ENCODE peak calls at places on chromosomes 7 and 10, in nine cellular contexts. Z is IMR-90, L is Panc1, X is A549, R is psoas muscle, Y is thyroid gland, H is lower lobe of right lung, J is HCT116, G is upper lobe of right lung. K is an unnamed sample.

GRCh38 chr10:88926484-88927249 is 25.9 kb downstream of the ACTA2 start:
- DNase-seq in Z (peak), L (no peak), X (no peak), R (no peak), Y (no peak), H (no peak), J (no peak), G (no peak), K (no peak)

GRCh38 chr7:20513341-20513740 is 102.1 kb upstream of the ABCB5 start:
- DNase-seq in Z (no peak), L (no peak), X (no peak), R (no peak), Y (no peak), H (no peak), J (no peak), G (no peak), K (no peak)

GRCh38 chr7:31922883-31923282 is 147.3 kb downstream of the PDE1C start:
- DNase-seq in Z (no peak), L (no peak), X (no peak), R (no peak), Y (no peak), H (no peak), J (no peak), G (no peak), K (no peak)

GRCh38 chr7:22442187-22442886 is 57.7 kb downstream of the STEAP1B start:
- DNase-seq in Z (no peak), L (no peak), X (no peak), R (no peak), Y (peak), H (peak), J (no peak), G (peak), K (no peak)

GRCh38 chr10:115968236-115968635 is 304.8 kb downstream of the GFRA1 start:
- DNase-seq in Z (no peak), L (no peak), X (no peak), R (no peak), Y (no peak), H (no peak), J (no peak), G (no peak), K (no peak)

GRCh38 chr10:126521354-126521753 is 133.1 kb upstream of the ADAM12 start:
- DNase-seq in Z (no peak), L (peak), X (peak), R (no peak), Y (no peak), H (no peak), J (peak), G (no peak), K (no peak)

GRCh38 chr7:10257438-10257837 is 716.2 kb upstream of the PHF14 start:
- DNase-seq in Z (no peak), L (no peak), X (no peak), R (no peak), Y (no peak), H (no peak), J (no peak), G (no peak), K (no peak)

GRCh38 chr7:120256719-120257118 is 16.3 kb upstream of the KCND2 start:
- DNase-seq in Z (no peak), L (no peak), X (no peak), R (no peak), Y (no peak), H (no peak), J (no peak), G (no peak), K (no peak)

GRCh38 chr10:5971886-5972285 is 5.5 kb downstream of the IL15RA start:
- DNase-seq in Z (no peak), L (no peak), X (no peak), R (no peak), Y (no peak), H (no peak), J (no peak), G (no peak), K (peak)

GRCh38 chr7:96361116-96361857 is 39.4 kb upstream of the SLC25A13 start:
- DNase-seq in Z (no peak), L (no peak), X (no peak), R (no peak), Y (no peak), H (no peak), J (no peak), G (no peak), K (no peak)

GRCh38 chr7:157668884-157669767 is 332.3 kb downstream of the DNAJB6 start:
- DNase-seq in Z (no peak), L (no peak), X (no peak), R (no peak), Y (no peak), H (no peak), J (no peak), G (peak), K (no peak)

GRCh38 chr10:93947055-93947454 is 46.7 kb upstream of the PLCE1 start:
- DNase-seq in Z (peak), L (no peak), X (no peak), R (peak), Y (peak), H (no peak), J (no peak), G (no peak), K (peak)

GRCh38 chr7:74214816-74215630 is 5.2 kb downstream of the LAT2 start:
- DNase-seq in Z (no peak), L (no peak), X (no peak), R (no peak), Y (no peak), H (no peak), J (no peak), G (no peak), K (no peak)

GRCh38 chr10:102285134-102285533 is 39.8 kb downstream of the GBF1 start:
- DNase-seq in Z (no peak), L (no peak), X (no peak), R (no peak), Y (no peak), H (no peak), J (no peak), G (no peak), K (no peak)

GRCh38 chr7:152762056-152762455 is 2.5 kb downstream of the ACTR3B start:
- DNase-seq in Z (peak), L (no peak), X (no peak), R (no peak), Y (no peak), H (no peak), J (no peak), G (no peak), K (peak)

GRCh38 chr10:12419279-12419847 is 70.0 kb downstream of the CAMK1D start:
- DNase-seq in Z (peak), L (peak), X (no peak), R (peak), Y (peak), H (no peak), J (peak), G (no peak), K (peak)

GRCh38 chr10:8453587-8453986 is 399.1 kb downstream of the GATA3 start:
- DNase-seq in Z (no peak), L (no peak), X (no peak), R (no peak), Y (no peak), H (peak), J (no peak), G (peak), K (peak)

GRCh38 chr10:133090101-133090500 is 2.4 kb downstream of the ADGRA1 start:
- DNase-seq in Z (no peak), L (no peak), X (no peak), R (no peak), Y (no peak), H (no peak), J (no peak), G (no peak), K (no peak)

GRCh38 chr7:43114451-43114765 is 2.0 kb downstream of the HECW1 start:
- DNase-seq in Z (no peak), L (no peak), X (no peak), R (no peak), Y (no peak), H (no peak), J (no peak), G (no peak), K (no peak)

GRCh38 chr7:43113622-43114450 is 1.4 kb downstream of the HECW1 start:
- DNase-seq in Z (no peak), L (no peak), X (no peak), R (no peak), Y (peak), H (no peak), J (no peak), G (no peak), K (no peak)

GRCh38 chr7:43112088-43112940 is at the start of gene HECW1:
- DNase-seq in Z (no peak), L (no peak), X (no peak), R (no peak), Y (no peak), H (no peak), J (no peak), G (no peak), K (peak)

GRCh38 chr7:43110790-43111362 is 1.6 kb upstream of the HECW1 start:
- DNase-seq in Z (no peak), L (no peak), X (no peak), R (no peak), Y (no peak), H (no peak), J (no peak), G (no peak), K (no peak)

GRCh38 chr7:43112941-43113621 is 634 bp downstream of the HECW1 start:
- DNase-seq in Z (peak), L (no peak), X (peak), R (peak), Y (peak), H (no peak), J (no peak), G (peak), K (peak)
- H3K4me3 ChIP-seq in Z (peak), L (no peak), X (peak), R (peak), Y (peak), H (peak), J (no peak), G (peak), K (peak)

DNA sequence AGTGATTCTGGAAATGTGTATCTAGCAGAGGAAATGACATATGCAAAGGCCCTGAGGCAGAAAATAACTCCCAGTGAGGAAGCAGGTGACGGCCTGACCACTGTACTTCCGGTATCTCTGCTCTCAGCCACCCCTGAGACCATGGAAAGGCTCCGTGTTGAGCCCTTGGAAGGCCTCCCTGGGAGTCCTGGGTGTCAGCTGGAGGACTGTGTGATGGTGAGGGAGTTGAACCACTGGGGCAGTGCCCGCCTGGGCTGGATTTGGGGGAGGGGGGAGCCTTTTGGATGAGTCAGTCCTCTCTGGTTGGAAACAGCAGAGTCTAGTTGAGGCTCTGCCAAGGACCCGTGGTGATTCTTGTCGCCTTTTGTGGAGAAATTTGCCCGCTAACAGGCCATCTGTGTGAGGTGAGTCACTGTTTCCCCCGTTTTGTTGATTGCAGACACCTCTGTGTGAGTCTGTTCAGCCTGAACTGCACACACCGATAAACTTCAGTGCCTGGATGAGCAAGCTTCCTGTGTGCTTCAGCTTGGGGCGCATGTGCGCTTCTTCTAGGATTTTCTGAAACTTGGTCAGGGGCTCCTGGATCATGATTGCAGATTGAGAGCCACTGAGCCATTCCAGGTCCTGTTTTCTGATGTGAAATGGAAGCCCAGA is 98.6 kb downstream of the GRK5 start:
- DNase-seq in Z (peak), L (peak), X (peak), R (peak), Y (no peak), H (no peak), J (peak), G (no peak), K (peak)
- TF ChIP-seq CTCF in Z (no peak), L (no peak), X (no peak), R (no peak), Y (no peak), H (no peak), J (no peak), G (no peak), K (no peak)

GRCh38 chr10:42785759-42786158 is 3.2 kb downstream of the BMS1 start:
- DNase-seq in Z (no peak), L (no peak), X (no peak), R (no peak), Y (no peak), H (no peak), J (no peak), G (no peak), K (no peak)

GRCh38 chr10:42782446-42783180 is at the start of gene BMS1:
- DNase-seq in Z (peak), L (peak), X (peak), R (peak), Y (peak), H (peak), J (peak), G (peak), K (peak)

GRCh38 chr10:42780456-42780855 is 2.1 kb upstream of the BMS1 start:
- DNase-seq in Z (no peak), L (no peak), X (no peak), R (no peak), Y (no peak), H (no peak), J (no peak), G (no peak), K (no peak)

GRCh38 chr10:42781893-42782445 is 626 bp upstream of the BMS1 start:
- DNase-seq in Z (no peak), L (no peak), X (no peak), R (peak), Y (peak), H (no peak), J (no peak), G (no peak), K (no peak)

GRCh38 chr10:42783181-42783549 is 570 bp downstream of the BMS1 start:
- DNase-seq in Z (peak), L (no peak), X (peak), R (peak), Y (peak), H (no peak), J (no peak), G (no peak), K (peak)
- H3K27ac ChIP-seq in Z (peak), L (peak), X (peak), R (peak), Y (peak), H (peak), J (peak), G (peak), K (peak)

GRCh38 chr10:112792487-112793196 is 157.4 kb upstream of the TCF7L2 start:
- DNase-seq in Z (peak), L (no peak), X (no peak), R (peak), Y (peak), H (no peak), J (no peak), G (no peak), K (peak)
- H3K4me3 ChIP-seq in Z (no peak), L (peak), X (no peak), R (no peak), Y (no peak), H (no peak), J (no peak), G (no peak), K (no peak)

GRCh38 chr7:6422095-6422494 is 25.7 kb downstream of the DAGLB start:
- DNase-seq in Z (no peak), L (no peak), X (no peak), R (no peak), Y (no peak), H (no peak), J (no peak), G (no peak), K (no peak)
- TF ChIP-seq CTCF in Z (no peak), L (no peak), X (no peak), R (no peak), Y (no peak), H (no peak), J (no peak), G (no peak), K (no peak)

DNA sequence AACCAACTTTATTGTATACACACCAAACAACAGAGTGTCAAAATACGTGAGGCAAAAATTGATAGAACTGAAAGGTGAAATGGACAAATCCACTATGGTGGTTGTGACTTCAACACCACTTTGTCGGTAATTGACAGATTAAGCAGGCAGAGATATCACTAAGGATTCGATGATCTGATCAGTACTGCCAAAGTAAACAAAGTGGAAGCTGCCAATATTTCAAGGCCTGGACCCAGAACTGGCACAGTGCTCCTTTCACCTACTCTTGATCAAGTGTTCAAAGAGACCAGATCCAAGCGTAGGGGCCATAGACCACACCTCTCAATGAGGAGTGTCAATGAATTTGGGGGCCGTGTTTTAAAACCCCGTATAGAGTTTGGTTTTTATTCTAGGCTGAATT is 167.0 kb downstream of the CDK14 start:
- DNase-seq in Z (no peak), L (no peak), X (no peak), R (no peak), Y (no peak), H (no peak), J (no peak), G (no peak), K (no peak)
- H3K27ac ChIP-seq in Z (no peak), L (no peak), X (no peak), R (no peak), Y (no peak), H (no peak), J (no peak), G (no peak), K (no peak)

GRCh38 chr7:93146465-93147127 is 1.6 kb downstream of the SAMD9L start:
- DNase-seq in Z (no peak), L (no peak), X (no peak), R (no peak), Y (no peak), H (no peak), J (no peak), G (no peak), K (no peak)
- H3K4me3 ChIP-seq in Z (peak), L (no peak), X (no peak), R (peak), Y (no peak), H (peak), J (no peak), G (peak), K (no peak)

GRCh38 chr7:57404343-57404966 is 45.5 kb upstream of the ZNF716 start:
- DNase-seq in Z (no peak), L (no peak), X (no peak), R (peak), Y (no peak), H (no peak), J (no peak), G (peak), K (no peak)
- TF ChIP-seq CTCF in Z (no peak), L (no peak), X (no peak), R (no peak), Y (no peak), H (no peak), J (no peak), G (no peak), K (no peak)

K was measured in cardiac muscle cell.